ENCODE peak calls at places on chromosome 18, in five cellular contexts. K is HT1080; D is foreskin fibroblast; Z is HEK293T; Y is CD4-positive, alpha-beta memory T cell. J is an unnamed sample.

GRCh38 chr18:45521777-45522176 is 93.5 kb upstream of the SLC14A2 start:
- DNase-seq in K (peak), Z (no peak), Y (no peak), D (no peak), J (peak)

GRCh38 chr18:42781298-42781815 is 334.1 kb downstream of the RIT2 start:
- DNase-seq in K (no peak), Y (no peak), D (no peak), Z (no peak), J (no peak)

GRCh38 chr18:44651453-44651852 is 29.2 kb upstream of the SETBP1 start:
- DNase-seq in K (peak), D (peak), Y (no peak), Z (no peak), J (peak)

GRCh38 chr18:76252880-76253279 is 242.2 kb downstream of the ZNF516 start:
- DNase-seq in D (no peak), Y (no peak), Z (no peak), K (no peak), J (no peak)

GRCh38 chr18:78514910-78515670 is 464.5 kb upstream of the SALL3 start:
- DNase-seq in Z (no peak), Y (no peak), K (no peak), D (no peak), J (no peak)

GRCh38 chr18:41162191-41162590 is 792.8 kb upstream of the PIK3C3 start:
- DNase-seq in Z (no peak), K (no peak), Y (no peak), D (no peak), J (no peak)

GRCh38 chr18:44117821-44118220 is 562.9 kb upstream of the SETBP1 start:
- DNase-seq in Y (no peak), Z (no peak), D (no peak), K (no peak), J (no peak)

GRCh38 chr18:62662799-62663173 is 52.6 kb upstream of the PHLPP1 start:
- DNase-seq in Y (no peak), D (no peak), Z (no peak), K (no peak), J (no peak)

GRCh38 chr18:22169889-22170420 is 566 bp downstream of the GATA6 start:
- DNase-seq in K (peak), Y (no peak), D (no peak), Z (peak), J (no peak)

GRCh38 chr18:52812834-52813233 is 472.8 kb downstream of the DCC start:
- DNase-seq in K (no peak), D (no peak), Z (no peak), Y (no peak), J (no peak)

GRCh38 chr18:63956755-63957154 is 7.7 kb downstream of the HMSD start:
- DNase-seq in Z (no peak), K (peak), Y (no peak), D (peak), J (peak)

GRCh38 chr18:64119916-64120315 is 29.0 kb downstream of the LINC00305 start:
- DNase-seq in D (no peak), Z (no peak), Y (no peak), K (peak), J (no peak)

GRCh38 chr18:32355896-32356295 is 114.8 kb downstream of the GAREM1 start:
- DNase-seq in D (peak), Z (no peak), Y (no peak), K (no peak), J (no peak)

GRCh38 chr18:28284132-28284531 is 107.2 kb upstream of the CDH2 start:
- DNase-seq in D (no peak), K (peak), Z (no peak), Y (no peak), J (peak)

GRCh38 chr18:58158008-58158407 is 114.0 kb downstream of the NEDD4L start:
- DNase-seq in Z (no peak), D (no peak), K (no peak), Y (no peak), J (peak)

GRCh38 chr18:37403100-37403781 is 162.4 kb downstream of the CELF4 start:
- DNase-seq in K (peak), Y (no peak), Z (no peak), D (peak), J (peak)

GRCh38 chr18:47250415-47251046 is 929 bp downstream of the SKOR2 start:
- DNase-seq in Y (no peak), D (no peak), Z (no peak), K (no peak), J (no peak)

GRCh38 chr18:24631238-24632025 is 171.0 kb downstream of the HRH4 start:
- DNase-seq in Z (no peak), D (no peak), K (no peak), Y (no peak), J (no peak)

GRCh38 chr18:58862851-58863538 is 1.7 kb upstream of the ZNF532 start:
- DNase-seq in Y (peak), K (peak), D (no peak), Z (peak), J (no peak)

GRCh38 chr18:44803019-44803650 is 122.4 kb downstream of the SETBP1 start:
- DNase-seq in Z (peak), D (peak), Y (no peak), K (no peak), J (no peak)

GRCh38 chr18:72336786-72337185 is 207.4 kb downstream of the CBLN2 start:
- DNase-seq in Y (no peak), Z (no peak), K (no peak), D (no peak), J (peak)